ENCODE peak calls at places on chromosomes 11 and 22, in four cellular contexts. G is astrocyte of the cerebellum, C is Peyer's patch, A is transverse colon. M is an unnamed sample.

GRCh38 chr11:104105155-104105554 is 58.8 kb downstream of the PDGFD start:
- DNase-seq in A (no peak), G (no peak), C (no peak), M (no peak)

GRCh38 chr11:46680815-46681214 is 19.6 kb downstream of the ARHGAP1 start:
- DNase-seq in C (no peak), G (no peak), A (no peak), M (no peak)

GRCh38 chr11:62439785-62440602 is 21.2 kb downstream of the SCGB1A1 start:
- DNase-seq in C (peak), G (no peak), A (no peak), M (no peak)

GRCh38 chr11:86713552-86713951 is 41.1 kb upstream of the ME3 start:
- DNase-seq in A (no peak), G (no peak), C (no peak), M (no peak)

GRCh38 chr11:60561254-60561653 is 46.1 kb downstream of the MS4A13 start:
- DNase-seq in G (no peak), C (no peak), A (no peak), M (no peak)

GRCh38 chr11:46906596-46906995 is 11.8 kb downstream of the LRP4 start:
- DNase-seq in C (no peak), G (no peak), A (no peak), M (no peak)

GRCh38 chr22:26923498-26923897 is 266.1 kb downstream of the MIAT start:
- DNase-seq in A (no peak), G (no peak), C (no peak), M (no peak)

GRCh38 chr11:44993971-44994705 is 43.5 kb upstream of the TP53I11 start:
- DNase-seq in A (no peak), G (no peak), C (no peak), M (no peak)

GRCh38 chr11:73143126-73143838 is 1.2 kb upstream of the FCHSD2 start:
- DNase-seq in C (no peak), A (no peak), G (no peak), M (no peak)

DNA sequence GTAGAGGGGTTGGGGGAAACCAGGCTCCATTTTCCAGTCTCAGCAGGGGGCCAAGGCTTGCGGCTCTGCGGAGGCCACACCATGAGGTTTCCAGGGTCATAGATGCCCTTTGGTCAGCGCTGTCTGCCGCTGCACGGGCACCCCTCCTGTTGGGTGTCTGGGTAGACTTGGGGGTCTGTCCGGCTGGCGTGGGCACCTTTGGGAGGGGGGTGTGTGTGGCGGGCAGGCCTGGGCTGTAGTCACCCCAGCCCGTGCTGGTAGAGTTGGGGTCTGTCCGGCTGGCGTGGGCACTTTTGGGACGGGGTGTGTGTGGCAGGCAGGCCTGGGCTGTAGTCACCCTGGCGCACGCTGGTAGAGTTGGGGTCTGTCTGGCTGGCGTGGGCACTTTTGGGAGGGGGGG is 18.6 kb downstream of the LSP1 start:
- DNase-seq in A (no peak), C (peak), G (no peak), M (no peak)
- H3K4me3 ChIP-seq in A (peak), C (no peak), G (no peak), M (no peak)

GRCh38 chr11:65718964-65719492 is 1.6 kb downstream of the RNASEH2C start:
- DNase-seq in G (no peak), A (no peak), C (no peak), M (no peak)

GRCh38 chr11:65717906-65718305 is 2.7 kb downstream of the RNASEH2C start:
- DNase-seq in C (no peak), G (no peak), A (no peak), M (no peak)

GRCh38 chr11:65718531-65718930 is 2.1 kb downstream of the RNASEH2C start:
- DNase-seq in G (no peak), A (no peak), C (no peak), M (no peak)

GRCh38 chr11:65720237-65720934 is at the start of gene RNASEH2C:
- DNase-seq in C (peak), G (peak), A (peak), M (no peak)

GRCh38 chr11:65719887-65720236 is 736 bp downstream of the RNASEH2C start:
- DNase-seq in C (no peak), A (no peak), G (no peak), M (no peak)
- TF ChIP-seq CTCF in C (no peak), A (no peak), G (no peak), M (no peak)

GRCh38 chr22:45673482-45674175 is 2.0 kb downstream of the ATXN10 start:
- DNase-seq in C (no peak), A (no peak), G (no peak), M (no peak)
- H3K4me3 ChIP-seq in C (no peak), A (no peak), G (peak), M (peak)

DNA sequence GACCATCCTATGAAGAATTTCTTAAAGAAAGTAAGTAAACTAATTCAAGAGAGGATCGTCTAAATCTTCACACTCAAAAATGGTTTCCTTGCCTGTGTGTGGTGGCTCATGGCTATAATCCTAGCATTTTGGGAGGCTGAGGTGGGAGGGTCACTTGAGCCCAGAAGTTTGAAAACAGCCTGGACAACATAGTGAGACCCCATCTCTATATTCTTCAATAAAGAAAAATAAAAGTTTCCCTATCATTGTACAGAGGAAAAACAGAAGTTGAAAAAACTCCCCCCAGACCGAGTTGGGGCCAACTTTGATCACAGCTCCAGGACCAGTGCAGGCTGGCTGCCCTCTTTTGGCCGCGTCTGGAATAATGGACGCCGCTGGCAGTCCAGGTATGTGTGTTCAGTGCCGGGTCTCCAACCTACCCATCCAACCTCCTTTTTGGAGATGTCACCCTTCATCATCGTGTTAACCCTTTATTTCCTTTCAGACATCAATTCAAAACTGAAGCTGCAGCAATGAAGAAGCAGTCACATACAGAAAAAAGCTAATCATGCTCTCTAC is 3.0 kb downstream of the RPS25 start:
- DNase-seq in A (no peak), G (no peak), C (no peak), M (no peak)
- TF ChIP-seq CTCF in A (peak), G (peak), C (no peak), M (no peak)

GRCh38 chr11:70088735-70089250 is 10.7 kb downstream of the ANO1 start:
- DNase-seq in G (no peak), A (no peak), C (no peak), M (no peak)

GRCh38 chr11:70082829-70083228 is 4.7 kb downstream of the ANO1 start:
- DNase-seq in G (no peak), C (no peak), A (no peak), M (no peak)

GRCh38 chr11:70087446-70088167 is 9.5 kb downstream of the ANO1 start:
- DNase-seq in A (no peak), C (no peak), G (no peak), M (no peak)

GRCh38 chr11:70084046-70084984 is 6.2 kb downstream of the ANO1 start:
- DNase-seq in G (no peak), A (no peak), C (no peak), M (no peak)

GRCh38 chr11:70085815-70086769 is 8.0 kb downstream of the ANO1 start:
- DNase-seq in G (no peak), A (no peak), C (no peak), M (no peak)
- H3K4me3 ChIP-seq in G (no peak), A (no peak), C (no peak), M (no peak)

DNA sequence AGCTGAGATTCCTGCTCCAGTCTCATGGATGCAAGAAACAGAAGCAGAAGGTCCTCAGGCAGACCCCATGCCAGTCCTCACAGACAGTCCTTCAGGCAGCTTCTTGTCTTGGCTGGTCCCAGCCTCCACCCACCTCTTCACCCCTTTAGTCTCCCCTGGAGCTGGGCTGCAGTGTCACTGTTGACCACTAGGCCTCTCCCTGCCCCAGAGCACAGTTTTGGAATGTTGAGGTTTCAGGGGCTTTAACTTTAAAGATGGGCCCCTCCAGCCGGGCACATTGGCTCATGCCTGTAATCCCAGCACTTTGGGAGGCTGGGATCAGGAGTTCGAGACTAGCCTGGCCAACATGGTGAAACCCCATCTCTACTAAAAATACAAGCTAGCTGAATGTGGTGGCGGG is 39.5 kb upstream of the GCAT start:
- DNase-seq in C (no peak), G (no peak), A (no peak), M (no peak)
- TF ChIP-seq CTCF in C (peak), G (peak), A (no peak), M (peak)

M was measured in AG04449.